ENCODE peak calls at places on chromosomes 12 and 14, in four cellular contexts. S is Panc1, Q is stomach, A is cardiac muscle cell. Z is an unnamed sample.

GRCh38 chr14:30874999-30875787 is 834 bp downstream of the COCH start:
- DNase-seq in S (no peak), Q (no peak), A (peak; percentile 5), Z (no peak)

GRCh38 chr14:64707661-64708060 is 3.4 kb downstream of the PLEKHG3 start:
- DNase-seq in S (peak; percentile 72), Q (no peak), A (no peak), Z (no peak)

GRCh38 chr14:93903342-93904184 is 23.6 kb upstream of the FAM181A start:
- DNase-seq in S (no peak), Q (peak; percentile 40), A (peak; percentile 63), Z (peak; percentile 46)

GRCh38 chr14:21626491-21627230 is 8.1 kb downstream of the OR10G2 start:
- DNase-seq in S (no peak), Q (no peak), A (no peak), Z (no peak)

GRCh38 chr12:14157129-14157747 is 175.8 kb upstream of the GRIN2B start:
- DNase-seq in S (no peak), Q (no peak), A (no peak), Z (no peak)

GRCh38 chr12:212799-213526 is 994 bp downstream of the SLC6A12 start:
- DNase-seq in S (no peak), Q (peak; percentile 46), A (no peak), Z (peak; percentile 59)

GRCh38 chr14:76599141-76599540 is 162.1 kb upstream of the VASH1 start:
- DNase-seq in S (no peak), Q (no peak), A (no peak), Z (no peak)

GRCh38 chr12:78183854-78184253 is 353.2 kb downstream of the NAV3 start:
- DNase-seq in S (no peak), Q (no peak), A (no peak), Z (no peak)

GRCh38 chr12:25307818-25308217 is 57.1 kb upstream of the KRAS start:
- DNase-seq in S (no peak), Q (no peak), A (no peak), Z (no peak)

GRCh38 chr12:45670339-45671065 is 59.0 kb upstream of the ARID2 start:
- DNase-seq in S (no peak), Q (no peak), A (no peak), Z (no peak)

GRCh38 chr12:22687677-22688076 is 62.7 kb downstream of the ETNK1 start:
- DNase-seq in S (no peak), Q (no peak), A (no peak), Z (no peak)

GRCh38 chr14:51004801-51005526 is 60.7 kb upstream of the PYGL start:
- DNase-seq in S (no peak), Q (no peak), A (peak; percentile 60), Z (no peak)

GRCh38 chr12:26319511-26319910 is 124.1 kb downstream of the SSPN start:
- DNase-seq in S (no peak), Q (no peak), A (no peak), Z (peak; percentile 78)

GRCh38 chr14:100304825-100305445 is 1.3 kb downstream of the SLC25A29 start:
- DNase-seq in S (no peak), Q (peak; percentile 88), A (peak; percentile 50), Z (peak; percentile 84)

GRCh38 chr14:24958271-24958670 is 91.7 kb downstream of the STXBP6 start:
- DNase-seq in S (no peak), Q (no peak), A (no peak), Z (no peak)

GRCh38 chr12:52838871-52839446 is 4.8 kb upstream of the KRT79 start:
- DNase-seq in S (no peak), Q (no peak), A (no peak), Z (no peak)

GRCh38 chr14:73763396-73763795 is 49.2 kb upstream of the PNMA1 start:
- DNase-seq in S (no peak), Q (no peak), A (no peak), Z (no peak)

GRCh38 chr14:99659333-99659741 is 14.4 kb downstream of the HHIPL1 start:
- DNase-seq in S (no peak), Q (no peak), A (no peak), Z (no peak)

GRCh38 chr12:11496157-11496851 is 100.9 kb upstream of the PRB2 start:
- DNase-seq in S (no peak), Q (no peak), A (no peak), Z (no peak)

GRCh38 chr12:103583008-103583407 is 4.1 kb upstream of the STAB2 start:
- DNase-seq in S (no peak), Q (no peak), A (no peak), Z (no peak)

GRCh38 chr12:126747530-126748149 is 1519.3 kb upstream of the TMEM132C start:
- DNase-seq in S (no peak), Q (peak; percentile 47), A (peak; percentile 57), Z (peak; percentile 54)

GRCh38 chr12:20520572-20520971 is 152.2 kb downstream of the PDE3A start:
- DNase-seq in S (no peak), Q (no peak), A (no peak), Z (no peak)

DNA sequence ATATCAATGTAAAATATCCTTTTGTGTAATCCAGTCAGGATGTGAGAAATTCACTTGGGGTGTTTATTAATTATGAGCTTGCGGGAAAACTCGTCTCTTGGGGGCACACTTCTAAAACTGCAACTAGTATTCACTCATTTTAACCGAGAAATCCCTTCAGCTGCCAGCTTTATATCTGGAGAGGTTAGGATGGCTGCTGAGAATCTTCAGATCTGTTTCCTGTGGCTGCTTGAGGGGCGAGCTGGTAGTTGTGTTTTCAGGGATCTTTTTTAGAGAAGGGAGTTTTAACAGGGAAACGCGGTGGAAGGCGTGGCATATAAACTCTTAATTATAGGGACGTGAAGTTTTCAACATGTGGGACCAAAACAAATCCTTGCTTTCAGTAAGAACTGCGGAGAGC is 833 bp downstream of the PPFIBP1 start:
- DNase-seq in S (no peak), Q (no peak), A (no peak), Z (peak; percentile 49)
- H3K4me3 ChIP-seq in S (peak overlapping the region; percentile 87), Q (peak overlapping the region; percentile 64), A (peak overlapping the region; percentile 72), Z (peak overlapping the region; percentile 82)

DNA sequence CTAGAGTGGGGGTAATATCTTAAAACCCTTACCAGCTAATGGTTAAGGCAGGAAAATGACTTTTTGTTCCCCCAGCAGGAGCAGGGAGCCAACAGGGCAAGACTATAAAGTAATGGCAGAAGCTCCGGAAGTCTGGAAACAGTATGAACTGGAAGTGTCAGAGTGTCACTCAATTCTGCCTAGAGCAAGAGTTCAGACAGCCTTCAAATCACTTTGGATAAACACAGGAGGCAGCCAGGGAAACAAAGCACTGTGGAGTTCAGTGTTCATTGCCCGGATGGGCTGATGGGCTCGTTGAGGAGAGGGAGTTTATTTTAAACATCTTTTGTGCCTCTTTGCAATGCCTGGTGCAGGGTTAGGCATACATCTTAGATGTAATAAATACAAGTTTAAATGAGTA is 16.5 kb upstream of the DYRK2 start:
- DNase-seq in S (no peak), Q (no peak), A (no peak), Z (no peak)
- TF ChIP-seq CTCF in S (no peak), Q (no peak), A (no peak), Z (no peak)

GRCh38 chr12:116532986-116533342 is 26.2 kb upstream of the MAP1LC3B2 start:
- DNase-seq in S (no peak), Q (no peak), A (no peak), Z (no peak)
- H3K27ac ChIP-seq in S (peak overlapping the region; percentile 91), Q (peak overlapping the region; percentile 61), A (peak overlapping the region; percentile 49), Z (no peak overlapping the region)

GRCh38 chr12:123120452-123121166 is 30.3 kb downstream of the PITPNM2 start:
- DNase-seq in S (no peak), Q (no peak), A (no peak), Z (peak; percentile 47)

GRCh38 chr12:123121670-123122069 is 29.2 kb downstream of the PITPNM2 start:
- DNase-seq in S (no peak), Q (no peak), A (no peak), Z (no peak)

GRCh38 chr12:123126294-123127144 is 24.4 kb downstream of the PITPNM2 start:
- DNase-seq in S (peak; percentile 78), Q (peak; percentile 33), A (no peak), Z (no peak)

GRCh38 chr12:123119808-123120207 is 31.1 kb downstream of the PITPNM2 start:
- DNase-seq in S (no peak), Q (no peak), A (no peak), Z (no peak)

DNA sequence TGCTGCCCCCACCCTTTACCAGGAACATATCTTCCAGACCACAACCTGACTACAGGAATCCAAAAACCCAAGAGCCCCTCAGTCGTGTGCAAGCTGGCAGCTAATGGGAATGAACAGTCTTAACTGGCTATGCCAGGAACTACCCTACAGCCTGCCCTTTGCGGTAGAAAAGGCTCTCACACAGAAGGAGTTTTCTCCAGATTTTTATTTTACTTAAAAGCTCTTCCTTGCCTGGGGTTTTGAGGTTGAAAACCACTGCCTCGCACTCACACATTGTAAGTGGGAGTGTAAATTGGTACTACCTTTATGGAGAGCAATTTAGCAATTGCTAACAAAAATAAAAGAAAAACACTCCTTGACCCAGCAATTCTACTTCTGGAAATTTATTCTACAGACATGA is 28.2 kb downstream of the PITPNM2 start:
- DNase-seq in S (no peak), Q (no peak), A (no peak), Z (no peak)
- H3K4me3 ChIP-seq in S (no peak overlapping the region), Q (no peak overlapping the region), A (no peak overlapping the region), Z (no peak overlapping the region)

DNA sequence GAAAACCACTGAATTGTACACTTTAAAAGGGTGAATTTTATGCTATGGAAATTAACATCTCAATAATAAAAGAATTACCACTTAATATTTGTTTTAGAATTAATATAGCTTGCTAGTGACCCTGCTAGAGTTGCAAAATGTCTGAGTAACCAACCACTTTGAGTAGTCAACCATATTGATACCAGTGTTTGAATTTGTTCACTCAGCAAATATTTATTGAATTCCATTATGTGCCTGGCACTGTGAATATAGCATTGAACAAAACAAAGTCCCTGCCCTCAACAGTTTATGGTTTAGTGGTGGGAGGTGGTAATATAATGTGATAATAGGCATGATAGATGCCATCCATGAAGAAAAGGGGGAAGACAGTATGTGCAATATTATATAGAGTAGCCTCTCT is 4.6 kb downstream of the SNRPF start:
- DNase-seq in S (no peak), Q (no peak), A (no peak), Z (no peak)
- TF ChIP-seq CTCF in S (no peak), Q (no peak), A (no peak), Z (no peak)

GRCh38 chr12:18343708-18344107 is 82.4 kb downstream of the PIK3C2G start:
- DNase-seq in S (no peak), Q (no peak), A (no peak), Z (no peak)
- H3K27ac ChIP-seq in S (no peak overlapping the region), Q (no peak overlapping the region), A (no peak overlapping the region), Z (no peak overlapping the region)

Z was measured in testis.